ENCODE peak calls at places on chromosome 19, in four cellular contexts. T is psoas muscle; X is CD4-positive, alpha-beta T cell; A is colonic mucosa. S is an unnamed sample.

GRCh38 chr19:21709464-21709863 is 57.9 kb downstream of the ZNF100 start:
- DNase-seq in T (no peak), X (no peak), A (no peak), S (no peak)

GRCh38 chr19:8192227-8192820 is 16.8 kb upstream of the CERS4 start:
- DNase-seq in T (no peak), X (no peak), A (no peak), S (no peak)

GRCh38 chr19:14840206-14840605 is 5.2 kb upstream of the OR7A5 start:
- DNase-seq in T (no peak), X (no peak), A (no peak), S (no peak)

GRCh38 chr19:55400281-55401087 is 7.1 kb downstream of the UBE2S start:
- DNase-seq in T (no peak), X (no peak), A (no peak), S (no peak)

GRCh38 chr19:55383279-55383788 is 758 bp downstream of the TMEM238 start:
- DNase-seq in T (no peak), X (peak), A (peak), S (no peak)

GRCh38 chr19:15714638-15715037 is 13.2 kb upstream of the OR10H2 start:
- DNase-seq in T (no peak), X (no peak), A (no peak), S (no peak)

GRCh38 chr19:12866416-12867119 is 14.7 kb downstream of the DNASE2 start:
- DNase-seq in T (no peak), X (no peak), A (no peak), S (no peak)

GRCh38 chr19:18878058-18878797 is 17.7 kb downstream of the CERS1 start:
- DNase-seq in T (no peak), X (no peak), A (no peak), S (no peak)

GRCh38 chr19:28847468-28847867 is 365.5 kb downstream of the UQCRFS1 start:
- DNase-seq in T (no peak), X (no peak), A (no peak), S (no peak)

GRCh38 chr19:10603873-10604459 is 16.9 kb upstream of the AP1M2 start:
- DNase-seq in T (no peak), X (no peak), A (no peak), S (no peak)

GRCh38 chr19:46366620-46367277 is 19.9 kb downstream of the PPP5C start:
- DNase-seq in T (no peak), X (no peak), A (no peak), S (no peak)

GRCh38 chr19:48685583-48685982 is 10.2 kb upstream of the FUT2 start:
- DNase-seq in T (no peak), X (no peak), A (no peak), S (no peak)

GRCh38 chr19:46901701-46902401 is 41.1 kb downstream of the ARHGAP35 start:
- DNase-seq in T (no peak), X (no peak), A (no peak), S (no peak)

GRCh38 chr19:6018786-6019185 is 40.8 kb upstream of the RANBP3 start:
- DNase-seq in T (peak), X (no peak), A (no peak), S (no peak)

GRCh38 chr19:58317481-58318072 is 9.2 kb upstream of the ZSCAN22 start:
- DNase-seq in T (no peak), X (no peak), A (no peak), S (no peak)

GRCh38 chr19:53696951-53697350 is 65.2 kb downstream of the DPRX start:
- DNase-seq in T (no peak), X (no peak), A (no peak), S (no peak)

GRCh38 chr19:56732974-56733373 is 61.4 kb upstream of the ZNF835 start:
- DNase-seq in T (no peak), X (no peak), A (no peak), S (no peak)

GRCh38 chr19:10784257-10784656 is 51.8 kb downstream of the TMED1 start:
- DNase-seq in T (no peak), X (no peak), A (no peak), S (no peak)

GRCh38 chr19:41263042-41263849 is 926 bp upstream of the HNRNPUL1 start:
- DNase-seq in T (peak), X (peak), A (peak), S (peak)

GRCh38 chr19:58330458-58330857 is 3.7 kb downstream of the ZSCAN22 start:
- DNase-seq in T (no peak), X (no peak), A (no peak), S (no peak)

GRCh38 chr19:18490719-18491118 is 31.2 kb downstream of the ELL start:
- DNase-seq in T (no peak), X (no peak), A (no peak), S (no peak)

GRCh38 chr19:48190288-48191284 is 20.1 kb downstream of the ZSWIM9 start:
- DNase-seq in T (no peak), X (peak), A (no peak), S (peak)

GRCh38 chr19:30450945-30451344 is 78.8 kb downstream of the ZNF536 start:
- DNase-seq in T (no peak), X (no peak), A (no peak), S (no peak)

GRCh38 chr19:29581398-29581797 is 24.7 kb upstream of the POP4 start:
- DNase-seq in T (no peak), X (no peak), A (no peak), S (no peak)

GRCh38 chr19:1213391-1214286 is 8.1 kb downstream of the STK11 start:
- DNase-seq in T (peak), X (peak), A (peak), S (no peak)

GRCh38 chr19:44816301-44816700 is 7.4 kb downstream of the BCAM start:
- DNase-seq in T (no peak), X (no peak), A (no peak), S (no peak)

GRCh38 chr19:29255912-29256311 is 43.0 kb upstream of the UQCRFS1 start:
- DNase-seq in T (no peak), X (no peak), A (no peak), S (no peak)

GRCh38 chr19:55193481-55193880 is 13.4 kb upstream of the SYT5 start:
- DNase-seq in T (no peak), X (no peak), A (no peak), S (no peak)

GRCh38 chr19:12833747-12834417 is 497 bp downstream of the RTBDN start:
- DNase-seq in T (no peak), X (no peak), A (peak), S (no peak)

GRCh38 chr19:51127755-51128154 is 3.0 kb downstream of the SIGLEC9 start:
- DNase-seq in T (no peak), X (peak), A (no peak), S (no peak)

GRCh38 chr19:28960986-28961705 is 251.8 kb downstream of the UQCRFS1 start:
- DNase-seq in T (no peak), X (no peak), A (no peak), S (no peak)

GRCh38 chr19:13841339-13842293 is 35.3 kb upstream of the NANOS3 start:
- DNase-seq in T (peak), X (no peak), A (peak), S (no peak)

GRCh38 chr19:30001794-30002193 is 59.8 kb downstream of the URI1 start:
- DNase-seq in T (no peak), X (no peak), A (no peak), S (no peak)

GRCh38 chr19:33767898-33768413 is 28.7 kb upstream of the KCTD15 start:
- DNase-seq in T (no peak), X (no peak), A (no peak), S (peak)

GRCh38 chr19:46373573-46374359 is 26.9 kb downstream of the PPP5C start:
- DNase-seq in T (peak), X (peak), A (peak), S (no peak)

GRCh38 chr19:10344780-10345179 is 5.4 kb upstream of the ICAM3 start:
- DNase-seq in T (no peak), X (no peak), A (no peak), S (no peak)

GRCh38 chr19:33373701-33374405 is at the start of gene CEBPG:
- DNase-seq in T (peak), X (peak), A (no peak), S (peak)

GRCh38 chr19:14577885-14578427 is 4.9 kb upstream of the CLEC17A start:
- DNase-seq in T (no peak), X (no peak), A (no peak), S (no peak)

GRCh38 chr19:32720216-32720935 is 809 bp downstream of the TDRD12 start:
- DNase-seq in T (no peak), X (no peak), A (no peak), S (no peak)

GRCh38 chr19:52665529-52665928 is 27.4 kb upstream of the ZNF83 start:
- DNase-seq in T (no peak), X (no peak), A (no peak), S (no peak)
- TF ChIP-seq CTCF in T (no peak), X (no peak), A (no peak), S (no peak)

GRCh38 chr19:27734496-27735220 is 1478.3 kb downstream of the UQCRFS1 start:
- DNase-seq in T (no peak), X (no peak), A (no peak), S (no peak)
- TF ChIP-seq CTCF in T (no peak), X (no peak), A (no peak), S (no peak)

DNA sequence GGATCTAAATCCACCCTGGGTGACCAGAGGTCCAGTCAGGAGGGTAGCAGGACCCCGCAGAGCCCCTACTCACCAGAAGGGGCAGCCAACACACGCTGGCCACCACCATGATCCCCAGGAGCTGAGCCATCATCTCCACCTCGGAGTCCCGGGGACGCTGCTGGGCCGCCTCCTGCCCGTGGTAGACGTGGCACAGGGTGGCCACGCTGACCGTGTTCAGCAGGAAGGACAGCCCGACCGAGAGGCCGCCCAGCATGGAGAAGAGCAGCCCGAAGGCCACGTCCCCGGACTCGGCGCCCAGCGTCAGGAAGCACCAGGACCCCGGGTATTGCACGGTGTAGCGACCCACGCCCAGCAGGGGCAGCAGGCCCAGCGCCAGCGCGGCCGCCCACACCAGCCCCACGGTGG is 6.9 kb downstream of the TBXA2R start:
- DNase-seq in T (no peak), X (no peak), A (no peak), S (no peak)
- TF ChIP-seq CTCF in T (no peak), X (no peak), A (no peak), S (no peak)

DNA sequence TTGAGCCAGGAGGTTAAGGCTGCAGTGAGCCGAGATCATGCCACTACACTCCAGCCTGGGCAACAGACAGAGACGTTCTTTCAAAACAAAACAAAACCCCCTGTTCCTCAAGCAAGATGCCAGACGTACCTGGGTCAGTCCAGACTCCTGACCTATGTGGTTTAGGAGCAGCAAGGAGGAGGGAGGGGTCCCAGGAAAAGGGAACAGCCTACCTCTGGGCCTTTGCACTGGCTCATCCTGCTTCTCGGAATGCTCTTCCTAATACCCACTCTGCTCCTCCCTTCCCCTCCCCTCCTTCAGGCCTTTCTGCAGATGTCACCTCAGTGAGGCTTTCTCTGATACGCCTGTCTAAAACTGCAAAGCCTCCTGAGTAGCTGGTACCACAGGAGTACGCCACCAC is 9.5 kb downstream of the RINL start:
- DNase-seq in T (no peak), X (no peak), A (no peak), S (no peak)
- TF ChIP-seq CTCF in T (no peak), X (no peak), A (no peak), S (no peak)

GRCh38 chr19:2478756-2479555 is 3.0 kb downstream of the GADD45B start:
- DNase-seq in T (peak), X (peak), A (peak), S (peak)

GRCh38 chr19:2478324-2478755 is 2.4 kb downstream of the GADD45B start:
- DNase-seq in T (peak), X (peak), A (peak), S (peak)

GRCh38 chr19:2477732-2478191 is 1.8 kb downstream of the GADD45B start:
- DNase-seq in T (peak), X (no peak), A (peak), S (no peak)

GRCh38 chr19:2481466-2481865 is 5.5 kb downstream of the GADD45B start:
- DNase-seq in T (no peak), X (no peak), A (no peak), S (no peak)

GRCh38 chr19:2479556-2480194 is 3.7 kb downstream of the GADD45B start:
- DNase-seq in T (no peak), X (no peak), A (no peak), S (no peak)
- TF ChIP-seq CTCF in T (no peak), X (no peak), A (no peak), S (no peak)